ENCODE peak calls at places on chromosomes 3 and 15, in ten cellular contexts. J, B, M, S, O, U, H, K, C and Z are unnamed samples.

GRCh38 chr3:79167651-79168416 is 600.0 kb downstream of the ROBO1 start:
- DNase-seq in C (no peak), U (peak), S (no peak), M (no peak), O (no peak), H (no peak), J (peak), K (peak), B (peak), Z (no peak)

GRCh38 chr3:64454179-64454578 is 228.9 kb upstream of the PRICKLE2 start:
- DNase-seq in S (peak), K (peak), O (no peak), C (no peak), B (no peak), U (peak), J (no peak), H (no peak), M (no peak), Z (no peak)

GRCh38 chr15:70048196-70048565 is 49.5 kb downstream of the TLE3 start:
- DNase-seq in U (no peak), K (no peak), H (no peak), J (no peak), C (no peak), B (no peak), O (no peak), S (no peak), M (no peak), Z (no peak)

GRCh38 chr15:63502843-63503738 is 1.3 kb upstream of the USP3 start:
- DNase-seq in M (peak), K (peak), H (no peak), S (peak), U (peak), O (peak), C (peak), J (no peak), B (peak), Z (peak)

GRCh38 chr3:184752361-184752760 is 40.5 kb upstream of the MAGEF1 start:
- DNase-seq in B (no peak), K (no peak), C (no peak), O (no peak), J (no peak), H (no peak), S (no peak), M (no peak), U (no peak), Z (no peak)

GRCh38 chr3:119376758-119377157 is 82.6 kb downstream of the ARHGAP31 start:
- DNase-seq in M (no peak), H (no peak), K (no peak), J (no peak), B (no peak), S (no peak), U (no peak), O (no peak), C (no peak), Z (no peak)

GRCh38 chr15:99564221-99565030 is 1.4 kb upstream of the MEF2A start:
- DNase-seq in M (peak), C (no peak), B (no peak), H (no peak), O (peak), K (no peak), J (no peak), S (peak), U (peak), Z (peak)

GRCh38 chr3:18888370-18888769 is 259.9 kb upstream of the KCNH8 start:
- DNase-seq in C (peak), O (no peak), H (no peak), J (no peak), K (no peak), U (no peak), S (no peak), B (no peak), M (no peak), Z (no peak)

GRCh38 chr3:62875103-62876002 is at the start of gene CADPS:
- DNase-seq in U (no peak), S (no peak), H (no peak), B (no peak), O (peak), M (no peak), J (no peak), C (no peak), K (no peak), Z (no peak)

GRCh38 chr15:55277116-55277564 is 12.5 kb downstream of the RAB27A start:
- DNase-seq in O (no peak), K (peak), C (no peak), J (no peak), H (no peak), B (no peak), U (no peak), M (peak), S (peak), Z (no peak)

GRCh38 chr3:377158-377561 is 180.6 kb downstream of the CHL1 start:
- DNase-seq in C (peak), U (peak), M (no peak), B (no peak), S (peak), O (no peak), K (no peak), J (no peak), H (peak), Z (no peak)

GRCh38 chr3:14335774-14336413 is 66.5 kb upstream of the SLC6A6 start:
- DNase-seq in B (no peak), S (peak), H (no peak), U (no peak), C (no peak), J (no peak), O (no peak), M (no peak), K (no peak), Z (no peak)

GRCh38 chr3:12194669-12195161 is 36.0 kb upstream of the TIMP4 start:
- DNase-seq in H (no peak), O (no peak), U (peak), M (no peak), J (peak), C (peak), S (peak), K (peak), B (no peak), Z (no peak)

GRCh38 chr15:68578960-68579935 is at the start of gene CORO2B:
- DNase-seq in U (peak), H (peak), O (no peak), M (no peak), C (no peak), J (peak), K (peak), B (peak), S (peak), Z (peak)

GRCh38 chr3:79477242-79477641 is 290.6 kb downstream of the ROBO1 start:
- DNase-seq in O (no peak), H (no peak), K (no peak), U (no peak), C (no peak), M (no peak), B (no peak), S (no peak), J (no peak), Z (no peak)

GRCh38 chr3:195770081-195770840 is 41.5 kb downstream of the MUC4 start:
- DNase-seq in H (no peak), S (no peak), J (no peak), U (no peak), O (no peak), C (no peak), K (no peak), M (no peak), B (no peak), Z (no peak)

GRCh38 chr15:34348735-34349300 is 5.7 kb downstream of the NUTM1 start:
- DNase-seq in K (no peak), J (no peak), C (no peak), M (no peak), U (no peak), S (no peak), B (no peak), H (no peak), O (no peak), Z (no peak)

GRCh38 chr15:74235962-74236361 is at the start of gene CCDC33:
- DNase-seq in H (no peak), B (no peak), O (no peak), M (peak), U (no peak), S (peak), J (no peak), C (no peak), K (no peak), Z (peak)